ENCODE peak calls at places on chromosomes 6 and 20, in five cellular contexts. One of them, this sample, is unnamed.

GRCh38 chr6:26053929-26054658 is 33.1 kb upstream of the HFE start:
- DNase-seq in nucleus accumbens: no peak
- DNase-seq in islet precursor cell: no peak
- DNase-seq in uterus: no peak
- DNase-seq in dermis blood vessel endothelial cell: peak; percentile 33
- DNase-seq in this sample: no peak

GRCh38 chr20:32612351-32612750 is 27.2 kb upstream of the NOL4L start:
- DNase-seq in uterus: no peak
- DNase-seq in dermis blood vessel endothelial cell: no peak
- DNase-seq in islet precursor cell: no peak
- DNase-seq in nucleus accumbens: no peak
- DNase-seq in this sample: no peak

GRCh38 chr6:147530132-147531060 is 21.9 kb downstream of the SAMD5 start:
- DNase-seq in islet precursor cell: no peak
- DNase-seq in dermis blood vessel endothelial cell: no peak
- DNase-seq in uterus: no peak
- DNase-seq in nucleus accumbens: no peak
- DNase-seq in this sample: no peak

GRCh38 chr6:7542878-7543394 is 1.5 kb downstream of the DSP start:
- DNase-seq in uterus: no peak
- DNase-seq in islet precursor cell: peak; percentile 97
- DNase-seq in dermis blood vessel endothelial cell: peak; percentile 13
- DNase-seq in nucleus accumbens: no peak
- DNase-seq in this sample: no peak

GRCh38 chr6:106318061-106318460 is 7.5 kb downstream of the ATG5 start:
- DNase-seq in islet precursor cell: no peak
- DNase-seq in uterus: no peak
- DNase-seq in dermis blood vessel endothelial cell: no peak
- DNase-seq in nucleus accumbens: no peak
- DNase-seq in this sample: no peak

GRCh38 chr6:111674882-111675281 is 69.2 kb upstream of the TRAF3IP2 start:
- DNase-seq in uterus: no peak
- DNase-seq in dermis blood vessel endothelial cell: no peak
- DNase-seq in islet precursor cell: no peak
- DNase-seq in nucleus accumbens: no peak
- DNase-seq in this sample: no peak

GRCh38 chr20:24872291-24873014 is 76.6 kb upstream of the CST7 start:
- DNase-seq in nucleus accumbens: no peak
- DNase-seq in dermis blood vessel endothelial cell: no peak
- DNase-seq in uterus: no peak
- DNase-seq in islet precursor cell: no peak
- DNase-seq in this sample: peak; percentile 86

GRCh38 chr6:11236351-11236750 is 3.9 kb upstream of the NEDD9 start:
- DNase-seq in nucleus accumbens: no peak
- DNase-seq in uterus: no peak
- DNase-seq in dermis blood vessel endothelial cell: peak; percentile 68
- DNase-seq in islet precursor cell: no peak
- DNase-seq in this sample: no peak

GRCh38 chr20:62906209-62906608 is 20.1 kb downstream of the DIDO1 start:
- DNase-seq in nucleus accumbens: no peak
- DNase-seq in islet precursor cell: no peak
- DNase-seq in uterus: no peak
- DNase-seq in dermis blood vessel endothelial cell: no peak
- DNase-seq in this sample: no peak

GRCh38 chr6:13847651-13848050 is 33.3 kb upstream of the MCUR1 start:
- DNase-seq in uterus: no peak
- DNase-seq in dermis blood vessel endothelial cell: no peak
- DNase-seq in nucleus accumbens: no peak
- DNase-seq in islet precursor cell: no peak
- DNase-seq in this sample: no peak

GRCh38 chr20:10906830-10907229 is 233.0 kb upstream of the JAG1 start:
- DNase-seq in uterus: no peak
- DNase-seq in islet precursor cell: no peak
- DNase-seq in dermis blood vessel endothelial cell: no peak
- DNase-seq in nucleus accumbens: no peak
- DNase-seq in this sample: no peak

GRCh38 chr6:158384671-158385110 is 72.4 kb downstream of the TULP4 start:
- DNase-seq in uterus: no peak
- DNase-seq in nucleus accumbens: no peak
- DNase-seq in dermis blood vessel endothelial cell: no peak
- DNase-seq in islet precursor cell: no peak
- DNase-seq in this sample: no peak

GRCh38 chr6:149862901-149863595 is 1.1 kb downstream of the LRP11 start:
- DNase-seq in islet precursor cell: peak; percentile 80
- DNase-seq in uterus: peak; percentile 58
- DNase-seq in nucleus accumbens: peak; percentile 38
- DNase-seq in dermis blood vessel endothelial cell: peak; percentile 80
- DNase-seq in this sample: no peak

GRCh38 chr6:76694779-76695178 is 622.3 kb upstream of the IMPG1 start:
- DNase-seq in uterus: no peak
- DNase-seq in dermis blood vessel endothelial cell: no peak
- DNase-seq in nucleus accumbens: no peak
- DNase-seq in islet precursor cell: peak; percentile 63
- DNase-seq in this sample: no peak

GRCh38 chr6:98787961-98788360 is 46.4 kb upstream of the POU3F2 start:
- DNase-seq in dermis blood vessel endothelial cell: no peak
- DNase-seq in nucleus accumbens: no peak
- DNase-seq in islet precursor cell: peak; percentile 65
- DNase-seq in uterus: no peak
- DNase-seq in this sample: no peak

GRCh38 chr20:57756213-57756612 is 46.4 kb upstream of the PMEPA1 start:
- DNase-seq in uterus: peak; percentile 1
- DNase-seq in dermis blood vessel endothelial cell: no peak
- DNase-seq in nucleus accumbens: no peak
- DNase-seq in islet precursor cell: peak; percentile 26
- DNase-seq in this sample: peak; percentile 41

GRCh38 chr6:165655191-165655590 is 7.8 kb downstream of the PDE10A start:
- DNase-seq in nucleus accumbens: no peak
- DNase-seq in islet precursor cell: no peak
- DNase-seq in dermis blood vessel endothelial cell: no peak
- DNase-seq in uterus: no peak
- DNase-seq in this sample: no peak

GRCh38 chr20:54005524-54005923 is 64.9 kb downstream of the BCAS1 start:
- DNase-seq in nucleus accumbens: no peak
- DNase-seq in dermis blood vessel endothelial cell: no peak
- DNase-seq in islet precursor cell: no peak
- DNase-seq in uterus: no peak
- DNase-seq in this sample: no peak

GRCh38 chr20:32138921-32139320 is 29.4 kb downstream of the TM9SF4 start:
- DNase-seq in dermis blood vessel endothelial cell: no peak
- DNase-seq in nucleus accumbens: no peak
- DNase-seq in islet precursor cell: no peak
- DNase-seq in uterus: no peak
- DNase-seq in this sample: no peak

GRCh38 chr20:64077094-64077493 is 2.2 kb downstream of the RGS19 start:
- DNase-seq in uterus: no peak
- DNase-seq in islet precursor cell: no peak
- DNase-seq in dermis blood vessel endothelial cell: no peak
- DNase-seq in nucleus accumbens: no peak
- DNase-seq in this sample: no peak

GRCh38 chr6:22737331-22737730 is 168.0 kb downstream of the HDGFL1 start:
- DNase-seq in nucleus accumbens: peak; percentile 25
- DNase-seq in uterus: peak; percentile 70
- DNase-seq in dermis blood vessel endothelial cell: peak; percentile 32
- DNase-seq in islet precursor cell: peak; percentile 89
- DNase-seq in this sample: no peak

GRCh38 chr6:50272611-50273010 is 222.9 kb upstream of the DEFB112 start:
- DNase-seq in islet precursor cell: peak; percentile 81
- DNase-seq in uterus: no peak
- DNase-seq in nucleus accumbens: no peak
- DNase-seq in dermis blood vessel endothelial cell: no peak
- DNase-seq in this sample: no peak

GRCh38 chr6:153101461-153101860 is 29.6 kb downstream of the RGS17 start:
- DNase-seq in dermis blood vessel endothelial cell: no peak
- DNase-seq in uterus: no peak
- DNase-seq in islet precursor cell: no peak
- DNase-seq in nucleus accumbens: no peak
- DNase-seq in this sample: no peak

This sample was measured in mesenteric fat pad.